ENCODE peak calls at places on chromosomes 5 and 9, in seven cellular contexts. One of them, this sample, is unnamed.
A peak's percentile ranks its signal among the peaks of the same experiment; 100 is the strongest.

GRCh38 chr5:33470544-33470943 is 29.8 kb downstream of the TARS1 start:
- DNase-seq in HCT116: peak; percentile 6
- DNase-seq in SK-N-SH: peak; percentile 30
- DNase-seq in HepG2: peak; percentile 16
- DNase-seq in H1: no peak
- DNase-seq in GM12878: no peak
- DNase-seq in K562: peak; percentile 54
- DNase-seq in this sample: peak; percentile 15

GRCh38 chr5:72723584-72723983 is 92.9 kb upstream of the TNPO1 start:
- DNase-seq in HCT116: no peak
- DNase-seq in GM12878: no peak
- DNase-seq in SK-N-SH: no peak
- DNase-seq in K562: no peak
- DNase-seq in H1: no peak
- DNase-seq in HepG2: no peak
- DNase-seq in this sample: no peak

GRCh38 chr5:78811121-78811832 is 162.7 kb upstream of the LHFPL2 start:
- DNase-seq in HCT116: no peak
- DNase-seq in HepG2: no peak
- DNase-seq in K562: no peak
- DNase-seq in GM12878: no peak
- DNase-seq in SK-N-SH: peak; percentile 52
- DNase-seq in H1: no peak
- DNase-seq in this sample: peak; percentile 13

GRCh38 chr5:170482511-170482910 is 21.3 kb upstream of the KCNIP1 start:
- DNase-seq in HCT116: no peak
- DNase-seq in SK-N-SH: no peak
- DNase-seq in GM12878: no peak
- DNase-seq in H1: peak; percentile 14
- DNase-seq in HepG2: no peak
- DNase-seq in K562: no peak
- DNase-seq in this sample: no peak

GRCh38 chr5:93572101-93572772 is 8.8 kb downstream of the NR2F1-AS1 start:
- DNase-seq in GM12878: no peak
- DNase-seq in SK-N-SH: no peak
- DNase-seq in HCT116: no peak
- DNase-seq in HepG2: no peak
- DNase-seq in H1: peak; percentile 70
- DNase-seq in K562: no peak
- DNase-seq in this sample: no peak

GRCh38 chr5:146071171-146071570 is 34.2 kb downstream of the PLAC8L1 start:
- DNase-seq in K562: no peak
- DNase-seq in HepG2: no peak
- DNase-seq in H1: no peak
- DNase-seq in GM12878: no peak
- DNase-seq in HCT116: no peak
- DNase-seq in SK-N-SH: no peak
- DNase-seq in this sample: no peak

GRCh38 chr5:172769598-172770373 is 1.2 kb downstream of the DUSP1 start:
- DNase-seq in GM12878: no peak
- DNase-seq in HepG2: no peak
- DNase-seq in SK-N-SH: peak; percentile 49
- DNase-seq in K562: no peak
- DNase-seq in H1: no peak
- DNase-seq in HCT116: no peak
- DNase-seq in this sample: no peak

GRCh38 chr9:105054488-105054887 is 126.5 kb upstream of the ABCA1 start:
- DNase-seq in SK-N-SH: no peak
- DNase-seq in K562: no peak
- DNase-seq in HCT116: no peak
- DNase-seq in HepG2: peak; percentile 60
- DNase-seq in GM12878: no peak
- DNase-seq in H1: no peak
- DNase-seq in this sample: no peak

GRCh38 chr9:114432323-114433067 is 44.7 kb upstream of the AKNA start:
- DNase-seq in HepG2: no peak
- DNase-seq in SK-N-SH: no peak
- DNase-seq in K562: no peak
- DNase-seq in GM12878: no peak
- DNase-seq in H1: no peak
- DNase-seq in HCT116: no peak
- DNase-seq in this sample: no peak

GRCh38 chr9:5592904-5593303 is 36.0 kb upstream of the RIC1 start:
- DNase-seq in HepG2: no peak
- DNase-seq in SK-N-SH: no peak
- DNase-seq in GM12878: no peak
- DNase-seq in H1: no peak
- DNase-seq in HCT116: no peak
- DNase-seq in K562: no peak
- DNase-seq in this sample: no peak

GRCh38 chr5:143217065-143217803 is 186.3 kb downstream of the NR3C1 start:
- DNase-seq in HCT116: no peak
- DNase-seq in K562: peak; percentile 29
- DNase-seq in HepG2: peak; percentile 32
- DNase-seq in H1: no peak
- DNase-seq in GM12878: no peak
- DNase-seq in SK-N-SH: no peak
- DNase-seq in this sample: no peak

GRCh38 chr5:3027866-3028635 is 276.6 kb upstream of the IRX2 start:
- DNase-seq in HepG2: no peak
- DNase-seq in SK-N-SH: no peak
- DNase-seq in H1: no peak
- DNase-seq in K562: no peak
- DNase-seq in HCT116: no peak
- DNase-seq in GM12878: no peak
- DNase-seq in this sample: no peak

GRCh38 chr9:114232091-114232440 is 76.7 kb downstream of the COL27A1 start:
- DNase-seq in H1: no peak
- DNase-seq in SK-N-SH: no peak
- DNase-seq in HCT116: no peak
- DNase-seq in K562: no peak
- DNase-seq in GM12878: no peak
- DNase-seq in HepG2: no peak
- DNase-seq in this sample: peak; percentile 50

GRCh38 chr5:142529626-142530278 is 156.1 kb downstream of the FGF1 start:
- DNase-seq in H1: no peak
- DNase-seq in HepG2: peak; percentile 59
- DNase-seq in K562: no peak
- DNase-seq in HCT116: peak; percentile 90
- DNase-seq in GM12878: no peak
- DNase-seq in SK-N-SH: no peak
- DNase-seq in this sample: no peak

GRCh38 chr9:121303456-121304451 is 35.8 kb downstream of the GSN start:
- DNase-seq in SK-N-SH: no peak
- DNase-seq in GM12878: no peak
- DNase-seq in HCT116: no peak
- DNase-seq in HepG2: no peak
- DNase-seq in H1: no peak
- DNase-seq in K562: no peak
- DNase-seq in this sample: no peak

GRCh38 chr5:81749562-81750307 is 1.2 kb downstream of the SSBP2 start:
- DNase-seq in HCT116: no peak
- DNase-seq in GM12878: peak; percentile 69
- DNase-seq in H1: peak; percentile 80
- DNase-seq in HepG2: no peak
- DNase-seq in K562: peak; percentile 44
- DNase-seq in SK-N-SH: peak; percentile 68
- DNase-seq in this sample: peak; percentile 24

GRCh38 chr5:66828551-66829421 is 232.6 kb downstream of the MAST4 start:
- DNase-seq in K562: no peak
- DNase-seq in H1: peak; percentile 57
- DNase-seq in GM12878: no peak
- DNase-seq in HCT116: no peak
- DNase-seq in HepG2: peak; percentile 7
- DNase-seq in SK-N-SH: peak; percentile 39
- DNase-seq in this sample: peak; percentile 49

GRCh38 chr5:156934450-156935211 is 28.4 kb downstream of the TIMD4 start:
- DNase-seq in GM12878: no peak
- DNase-seq in SK-N-SH: peak; percentile 36
- DNase-seq in HCT116: peak; percentile 7
- DNase-seq in H1: peak; percentile 54
- DNase-seq in K562: peak; percentile 1
- DNase-seq in HepG2: peak; percentile 9
- DNase-seq in this sample: peak; percentile 47

GRCh38 chr5:134436523-134437339 is 25.1 kb upstream of the CDKN2AIPNL start:
- DNase-seq in K562: peak; percentile 14
- DNase-seq in HepG2: peak; percentile 64
- DNase-seq in SK-N-SH: no peak
- DNase-seq in GM12878: peak; percentile 46
- DNase-seq in H1: no peak
- DNase-seq in HCT116: no peak
- DNase-seq in this sample: no peak

GRCh38 chr5:97840643-97841042 is 657.6 kb upstream of the RIOK2 start:
- DNase-seq in HepG2: no peak
- DNase-seq in SK-N-SH: no peak
- DNase-seq in HCT116: no peak
- DNase-seq in K562: no peak
- DNase-seq in H1: no peak
- DNase-seq in GM12878: no peak
- DNase-seq in this sample: no peak

GRCh38 chr5:181053760-181054122 is 13.7 kb downstream of the BTNL9 start:
- DNase-seq in HCT116: no peak
- DNase-seq in SK-N-SH: no peak
- DNase-seq in H1: no peak
- DNase-seq in GM12878: no peak
- DNase-seq in K562: peak; percentile 64
- DNase-seq in HepG2: no peak
- DNase-seq in this sample: no peak

GRCh38 chr5:10896016-10896415 is 135.0 kb upstream of the DAP start:
- DNase-seq in HCT116: no peak
- DNase-seq in SK-N-SH: no peak
- DNase-seq in H1: no peak
- DNase-seq in GM12878: no peak
- DNase-seq in HepG2: peak; percentile 35
- DNase-seq in K562: no peak
- DNase-seq in this sample: no peak

GRCh38 chr9:124480621-124480981 is 26.6 kb downstream of the NR5A1 start:
- DNase-seq in K562: peak; percentile 72
- DNase-seq in H1: peak; percentile 80
- DNase-seq in HCT116: peak; percentile 32
- DNase-seq in HepG2: peak; percentile 34
- DNase-seq in SK-N-SH: peak; percentile 80
- DNase-seq in GM12878: no peak
- DNase-seq in this sample: peak; percentile 63
- TF ChIP-seq JUND in K562: no peak
- TF ChIP-seq JUND in H1: no peak
- TF ChIP-seq JUND in HCT116: no peak
- TF ChIP-seq JUND in HepG2: no peak
- TF ChIP-seq JUND in SK-N-SH: no peak
- TF ChIP-seq JUND in GM12878: no peak
- TF ChIP-seq JUND in this sample: no peak

DNA sequence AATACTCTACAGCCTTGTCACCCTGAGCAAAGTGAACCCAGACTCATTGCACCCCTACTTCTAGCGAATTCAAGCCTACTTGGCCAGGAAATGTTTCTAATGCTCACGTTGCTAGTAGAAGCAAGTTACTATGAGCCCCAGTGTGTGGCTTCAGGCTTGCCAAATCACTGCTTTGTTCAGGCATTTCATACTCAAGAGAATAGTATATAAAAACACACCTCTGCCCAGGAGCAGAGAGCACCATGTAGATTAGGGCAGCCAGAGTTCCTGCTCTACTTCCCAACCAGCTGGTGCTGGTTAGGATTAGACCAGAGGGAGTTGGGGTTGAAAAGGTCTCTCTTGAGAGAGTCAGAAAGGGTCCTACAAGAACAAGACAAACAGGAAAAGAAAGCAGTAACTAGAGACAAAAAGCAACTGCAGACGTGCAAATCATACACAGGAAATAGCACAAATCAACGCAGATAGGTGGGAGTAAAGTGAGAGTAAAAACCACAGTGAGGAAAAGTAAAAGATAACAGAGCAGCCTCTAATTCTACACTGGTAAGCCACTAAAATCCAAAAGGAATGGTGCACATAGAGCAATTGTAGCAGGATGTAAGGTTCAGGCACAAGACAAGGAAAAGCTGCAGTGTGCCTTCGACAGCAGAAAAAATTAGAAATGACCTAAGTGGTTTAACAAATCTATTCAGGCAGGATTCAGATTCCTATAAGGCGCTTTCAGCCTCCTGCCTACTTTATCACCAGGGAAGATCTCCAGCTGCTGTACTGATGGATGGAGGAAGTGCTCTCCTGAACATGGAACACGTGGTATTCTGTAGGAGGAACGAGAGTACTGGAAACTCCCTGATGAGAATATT is 49.6 kb upstream of the KIF2A start:
- DNase-seq in H1: no peak
- DNase-seq in K562: peak; percentile 72
- DNase-seq in HepG2: no peak
- DNase-seq in HCT116: no peak
- DNase-seq in SK-N-SH: peak; percentile 73
- DNase-seq in GM12878: no peak
- DNase-seq in this sample: no peak
- TF ChIP-seq JUND in H1: no peak
- TF ChIP-seq JUND in K562: no peak
- TF ChIP-seq JUND in HepG2: no peak
- TF ChIP-seq JUND in HCT116: no peak
- TF ChIP-seq JUND in SK-N-SH: no peak
- TF ChIP-seq JUND in GM12878: no peak
- TF ChIP-seq JUND in this sample: no peak

GRCh38 chr5:132064738-132065331 is 4.4 kb downstream of the IL3 start:
- DNase-seq in H1: peak; percentile 97
- DNase-seq in HepG2: peak; percentile 52
- DNase-seq in HCT116: peak; percentile 71
- DNase-seq in K562: peak; percentile 88
- DNase-seq in GM12878: peak; percentile 45
- DNase-seq in SK-N-SH: peak; percentile 87
- DNase-seq in this sample: peak; percentile 59
- TF ChIP-seq JUND in H1: no peak
- TF ChIP-seq JUND in HepG2: no peak
- TF ChIP-seq JUND in HCT116: no peak
- TF ChIP-seq JUND in K562: no peak
- TF ChIP-seq JUND in GM12878: no peak
- TF ChIP-seq JUND in SK-N-SH: no peak
- TF ChIP-seq JUND in this sample: no peak

GRCh38 chr9:15617782-15618181 is 64.9 kb downstream of the CCDC171 start:
- DNase-seq in K562: no peak
- DNase-seq in SK-N-SH: no peak
- DNase-seq in H1: no peak
- DNase-seq in GM12878: no peak
- DNase-seq in HepG2: no peak
- DNase-seq in HCT116: no peak
- DNase-seq in this sample: no peak

GRCh38 chr9:15618540-15619331 is 65.9 kb downstream of the CCDC171 start:
- DNase-seq in K562: peak; percentile 8
- DNase-seq in SK-N-SH: no peak
- DNase-seq in HepG2: no peak
- DNase-seq in H1: no peak
- DNase-seq in HCT116: no peak
- DNase-seq in GM12878: no peak
- DNase-seq in this sample: no peak

DNA sequence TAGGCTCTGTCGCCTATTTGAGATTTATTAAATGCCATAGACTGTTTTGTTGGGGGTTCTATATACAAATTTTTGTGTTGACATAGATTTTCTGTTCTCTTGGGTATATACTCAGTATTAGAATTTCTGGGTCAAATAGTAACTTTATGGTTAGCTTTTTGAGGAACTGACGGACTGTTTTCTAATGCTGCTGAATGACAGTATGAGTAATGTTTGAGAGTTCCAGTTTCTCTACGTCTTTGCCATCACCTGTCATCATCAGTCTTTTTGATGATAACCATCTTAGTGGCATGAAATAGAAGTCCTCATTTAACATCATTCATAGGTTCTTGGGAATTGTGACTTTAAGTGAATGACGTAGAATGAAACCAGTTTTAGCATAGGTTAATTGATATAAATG is 60.1 kb downstream of the CCDC171 start:
- DNase-seq in GM12878: no peak
- DNase-seq in HCT116: no peak
- DNase-seq in SK-N-SH: no peak
- DNase-seq in H1: no peak
- DNase-seq in HepG2: no peak
- DNase-seq in K562: no peak
- DNase-seq in this sample: no peak
- TF ChIP-seq JUND in GM12878: no peak
- TF ChIP-seq JUND in HCT116: no peak
- TF ChIP-seq JUND in SK-N-SH: no peak
- TF ChIP-seq JUND in H1: no peak
- TF ChIP-seq JUND in HepG2: no peak
- TF ChIP-seq JUND in K562: no peak
- TF ChIP-seq JUND in this sample: no peak

This sample was measured in T47D.